ENCODE peak calls at places on chromosome X, in eight cellular contexts. One of them, this sample, is unnamed.

GRCh38 chrX:68832101-68832416 is 3.2 kb downstream of the EFNB1 start:
- DNase-seq in HCT116: no peak
- DNase-seq in GM23248: peak; percentile 88
- DNase-seq in OCI-LY7: peak; percentile 11
- DNase-seq in SK-N-SH: peak; percentile 58
- DNase-seq in PC-3: peak; percentile 70
- DNase-seq in neural progenitor cell: peak; percentile 41
- DNase-seq in MM.1S: no peak
- DNase-seq in this sample: peak; percentile 67

GRCh38 chrX:65601530-65602281 is 65.7 kb upstream of the MSN start:
- DNase-seq in GM23248: peak; percentile 86
- DNase-seq in SK-N-SH: no peak
- DNase-seq in HCT116: no peak
- DNase-seq in PC-3: peak; percentile 68
- DNase-seq in OCI-LY7: peak; percentile 11
- DNase-seq in neural progenitor cell: no peak
- DNase-seq in MM.1S: peak; percentile 34
- DNase-seq in this sample: peak; percentile 34

GRCh38 chrX:39551748-39552147 is 546.0 kb downstream of the BCOR start:
- DNase-seq in OCI-LY7: no peak
- DNase-seq in neural progenitor cell: no peak
- DNase-seq in SK-N-SH: no peak
- DNase-seq in MM.1S: no peak
- DNase-seq in HCT116: no peak
- DNase-seq in GM23248: no peak
- DNase-seq in PC-3: no peak
- DNase-seq in this sample: no peak

GRCh38 chrX:119067023-119067739 is 5.6 kb upstream of the CT47C1 start:
- DNase-seq in neural progenitor cell: peak; percentile 56
- DNase-seq in HCT116: peak; percentile 26
- DNase-seq in MM.1S: peak; percentile 37
- DNase-seq in SK-N-SH: peak; percentile 44
- DNase-seq in OCI-LY7: peak; percentile 43
- DNase-seq in GM23248: peak; percentile 80
- DNase-seq in PC-3: peak; percentile 82
- DNase-seq in this sample: peak; percentile 69

GRCh38 chrX:68676340-68676739 is 28.9 kb downstream of the STARD8 start:
- DNase-seq in GM23248: no peak
- DNase-seq in OCI-LY7: no peak
- DNase-seq in PC-3: no peak
- DNase-seq in MM.1S: no peak
- DNase-seq in neural progenitor cell: no peak
- DNase-seq in SK-N-SH: no peak
- DNase-seq in HCT116: no peak
- DNase-seq in this sample: no peak

GRCh38 chrX:154002215-154002719 is 17.4 kb downstream of the IRAK1 start:
- DNase-seq in neural progenitor cell: peak; percentile 30
- DNase-seq in PC-3: peak; percentile 9
- DNase-seq in MM.1S: peak; percentile 67
- DNase-seq in HCT116: no peak
- DNase-seq in SK-N-SH: no peak
- DNase-seq in OCI-LY7: no peak
- DNase-seq in GM23248: peak; percentile 92
- DNase-seq in this sample: peak; percentile 35

GRCh38 chrX:103063918-103064434 is at the start of gene BEX1:
- DNase-seq in HCT116: no peak
- DNase-seq in neural progenitor cell: peak; percentile 73
- DNase-seq in SK-N-SH: peak; percentile 86
- DNase-seq in PC-3: no peak
- DNase-seq in GM23248: peak; percentile 69
- DNase-seq in MM.1S: no peak
- DNase-seq in OCI-LY7: no peak
- DNase-seq in this sample: peak; percentile 81

GRCh38 chrX:71105638-71106037 is 902 bp downstream of the CXorf65 start:
- DNase-seq in MM.1S: no peak
- DNase-seq in neural progenitor cell: no peak
- DNase-seq in PC-3: no peak
- DNase-seq in SK-N-SH: no peak
- DNase-seq in HCT116: no peak
- DNase-seq in OCI-LY7: no peak
- DNase-seq in GM23248: no peak
- DNase-seq in this sample: no peak

GRCh38 chrX:50635162-50635561 is 164.5 kb upstream of the DGKK start:
- DNase-seq in OCI-LY7: no peak
- DNase-seq in PC-3: no peak
- DNase-seq in SK-N-SH: no peak
- DNase-seq in neural progenitor cell: no peak
- DNase-seq in MM.1S: no peak
- DNase-seq in GM23248: no peak
- DNase-seq in HCT116: no peak
- DNase-seq in this sample: no peak

GRCh38 chrX:2962346-2962745 is 33.2 kb upstream of the ARSD start:
- DNase-seq in OCI-LY7: no peak
- DNase-seq in GM23248: no peak
- DNase-seq in HCT116: no peak
- DNase-seq in MM.1S: no peak
- DNase-seq in neural progenitor cell: no peak
- DNase-seq in SK-N-SH: no peak
- DNase-seq in PC-3: no peak
- DNase-seq in this sample: peak; percentile 37

GRCh38 chrX:16842684-16843083 is 27.5 kb downstream of the RBBP7 start:
- DNase-seq in SK-N-SH: no peak
- DNase-seq in MM.1S: no peak
- DNase-seq in HCT116: no peak
- DNase-seq in OCI-LY7: no peak
- DNase-seq in GM23248: peak; percentile 36
- DNase-seq in PC-3: no peak
- DNase-seq in neural progenitor cell: no peak
- DNase-seq in this sample: no peak
- H3K27ac ChIP-seq in SK-N-SH: peak overlapping the region; percentile 28
- H3K27ac ChIP-seq in MM.1S: no peak overlapping the region
- H3K27ac ChIP-seq in HCT116: no peak overlapping the region
- H3K27ac ChIP-seq in OCI-LY7: no peak overlapping the region
- H3K27ac ChIP-seq in GM23248: peak overlapping the region; percentile 72
- H3K27ac ChIP-seq in PC-3: no peak overlapping the region
- H3K27ac ChIP-seq in neural progenitor cell: peak overlapping the region; percentile 61
- H3K27ac ChIP-seq in this sample: no peak overlapping the region

GRCh38 chrX:52819788-52820187 is 8.7 kb downstream of the XAGE5 start:
- DNase-seq in GM23248: no peak
- DNase-seq in PC-3: no peak
- DNase-seq in SK-N-SH: no peak
- DNase-seq in neural progenitor cell: no peak
- DNase-seq in HCT116: no peak
- DNase-seq in MM.1S: no peak
- DNase-seq in OCI-LY7: no peak
- DNase-seq in this sample: no peak

GRCh38 chrX:52821079-52821760 is 10.1 kb downstream of the XAGE5 start:
- DNase-seq in GM23248: no peak
- DNase-seq in PC-3: no peak
- DNase-seq in HCT116: no peak
- DNase-seq in neural progenitor cell: no peak
- DNase-seq in SK-N-SH: no peak
- DNase-seq in MM.1S: no peak
- DNase-seq in OCI-LY7: no peak
- DNase-seq in this sample: no peak
- H3K9me3 ChIP-seq in GM23248: no peaks in the 10 kb centered on the region
- H3K9me3 ChIP-seq in PC-3: no peaks in the 10 kb centered on the region
- H3K9me3 ChIP-seq in HCT116: no peaks in the 10 kb centered on the region
- H3K9me3 ChIP-seq in neural progenitor cell: no peaks in the 10 kb centered on the region
- H3K9me3 ChIP-seq in SK-N-SH: no peaks in the 10 kb centered on the region
- H3K9me3 ChIP-seq in MM.1S: no peaks in the 10 kb centered on the region
- H3K9me3 ChIP-seq in OCI-LY7: no peaks in the 10 kb centered on the region
- H3K9me3 ChIP-seq in this sample: no peaks in the 10 kb centered on the region

DNA sequence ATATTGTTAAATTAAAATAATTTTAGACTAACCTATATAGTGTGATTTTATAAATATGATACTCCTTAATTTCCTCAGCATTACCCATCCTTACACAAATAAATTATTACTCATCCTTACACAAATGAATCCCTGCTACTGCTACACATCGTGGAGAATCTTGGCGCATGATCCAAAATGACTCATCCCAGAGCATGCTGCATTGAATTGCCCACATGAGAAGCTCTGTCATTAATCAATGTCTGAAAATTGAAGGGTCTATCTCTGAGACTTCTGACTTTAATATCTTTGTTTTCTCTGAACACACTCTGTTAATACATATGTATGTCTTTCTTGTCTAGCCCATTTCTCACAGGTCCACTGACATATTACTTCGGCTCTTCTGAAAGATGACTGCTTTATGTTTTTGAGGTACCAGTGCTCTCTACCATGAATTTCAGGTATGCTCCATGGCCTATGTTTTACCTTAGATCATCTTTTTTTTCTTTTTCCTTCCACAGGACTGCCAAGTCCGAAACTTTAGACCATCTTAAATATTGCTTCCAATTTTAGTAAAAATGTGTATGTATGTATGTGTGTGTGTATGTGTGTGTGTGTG is 15.7 kb upstream of the DUSP21 start:
- DNase-seq in neural progenitor cell: no peak
- DNase-seq in GM23248: peak; percentile 78
- DNase-seq in MM.1S: no peak
- DNase-seq in HCT116: peak; percentile 10
- DNase-seq in OCI-LY7: no peak
- DNase-seq in PC-3: peak; percentile 94
- DNase-seq in SK-N-SH: no peak
- DNase-seq in this sample: no peak
- TF ChIP-seq EZH2phosphoT487 in neural progenitor cell: no peak
- TF ChIP-seq EZH2phosphoT487 in GM23248: no peak
- TF ChIP-seq EZH2phosphoT487 in MM.1S: no peak
- TF ChIP-seq EZH2phosphoT487 in HCT116: no peak
- TF ChIP-seq EZH2phosphoT487 in OCI-LY7: no peak
- TF ChIP-seq EZH2phosphoT487 in PC-3: no peak
- TF ChIP-seq EZH2phosphoT487 in SK-N-SH: no peak
- TF ChIP-seq EZH2phosphoT487 in this sample: no peak

DNA sequence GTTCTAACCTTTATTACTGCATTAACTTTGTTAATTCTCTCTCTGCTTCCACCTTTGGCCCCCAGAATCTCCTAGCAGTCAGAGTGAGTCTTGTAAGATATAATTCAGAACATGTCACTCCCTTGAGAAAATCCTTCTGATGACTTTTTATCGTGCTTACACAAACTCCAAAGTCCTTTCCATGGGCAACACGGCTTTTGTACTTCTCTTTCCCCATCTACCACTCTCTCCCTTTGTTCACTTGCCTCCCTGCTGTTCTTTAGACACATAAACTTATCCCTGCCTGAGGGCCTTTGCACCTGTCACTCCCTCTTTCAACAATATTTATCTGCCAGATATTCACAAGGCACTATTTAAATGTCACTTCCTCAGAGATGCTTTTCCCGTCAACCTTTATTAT is 64.8 kb downstream of the MAOB start:
- DNase-seq in OCI-LY7: no peak
- DNase-seq in HCT116: no peak
- DNase-seq in PC-3: no peak
- DNase-seq in SK-N-SH: no peak
- DNase-seq in GM23248: no peak
- DNase-seq in MM.1S: no peak
- DNase-seq in neural progenitor cell: no peak
- DNase-seq in this sample: peak; percentile 10
- H3K27ac ChIP-seq in OCI-LY7: no peak overlapping the region
- H3K27ac ChIP-seq in HCT116: no peak overlapping the region
- H3K27ac ChIP-seq in PC-3: no peak overlapping the region
- H3K27ac ChIP-seq in SK-N-SH: no peak overlapping the region
- H3K27ac ChIP-seq in GM23248: no peak overlapping the region
- H3K27ac ChIP-seq in MM.1S: no peak overlapping the region
- H3K27ac ChIP-seq in neural progenitor cell: no peak overlapping the region
- H3K27ac ChIP-seq in this sample: peak overlapping the region; percentile 40

GRCh38 chrX:46737041-46737440 is 21.9 kb downstream of the SLC9A7 start:
- DNase-seq in PC-3: no peak
- DNase-seq in GM23248: no peak
- DNase-seq in SK-N-SH: no peak
- DNase-seq in HCT116: no peak
- DNase-seq in neural progenitor cell: no peak
- DNase-seq in OCI-LY7: no peak
- DNase-seq in MM.1S: no peak
- DNase-seq in this sample: no peak
- H3K9me3 ChIP-seq in PC-3: no peaks in the 10 kb centered on the region
- H3K9me3 ChIP-seq in GM23248: no peaks in the 10 kb centered on the region
- H3K9me3 ChIP-seq in SK-N-SH: peaks cover 7% of the 10 kb centered on the region
- H3K9me3 ChIP-seq in HCT116: peaks cover 4% of the 10 kb centered on the region
- H3K9me3 ChIP-seq in neural progenitor cell: peaks cover 35% of the 10 kb centered on the region
- H3K9me3 ChIP-seq in OCI-LY7: peaks cover 35% of the 10 kb centered on the region
- H3K9me3 ChIP-seq in MM.1S: no peaks in the 10 kb centered on the region
- H3K9me3 ChIP-seq in this sample: no peaks in the 10 kb centered on the region

GRCh38 chrX:20479048-20479447 is 212.3 kb upstream of the RPS6KA3 start:
- DNase-seq in MM.1S: no peak
- DNase-seq in GM23248: no peak
- DNase-seq in PC-3: no peak
- DNase-seq in OCI-LY7: no peak
- DNase-seq in HCT116: no peak
- DNase-seq in neural progenitor cell: no peak
- DNase-seq in SK-N-SH: no peak
- DNase-seq in this sample: no peak

GRCh38 chrX:20477219-20477618 is 210.5 kb upstream of the RPS6KA3 start:
- DNase-seq in OCI-LY7: no peak
- DNase-seq in GM23248: no peak
- DNase-seq in SK-N-SH: no peak
- DNase-seq in MM.1S: no peak
- DNase-seq in PC-3: no peak
- DNase-seq in neural progenitor cell: no peak
- DNase-seq in HCT116: no peak
- DNase-seq in this sample: no peak

GRCh38 chrX:20479896-20480295 is 213.2 kb upstream of the RPS6KA3 start:
- DNase-seq in OCI-LY7: no peak
- DNase-seq in GM23248: no peak
- DNase-seq in SK-N-SH: no peak
- DNase-seq in PC-3: no peak
- DNase-seq in HCT116: no peak
- DNase-seq in MM.1S: no peak
- DNase-seq in neural progenitor cell: no peak
- DNase-seq in this sample: no peak

GRCh38 chrX:20481632-20482031 is 214.9 kb upstream of the RPS6KA3 start:
- DNase-seq in neural progenitor cell: no peak
- DNase-seq in MM.1S: no peak
- DNase-seq in OCI-LY7: no peak
- DNase-seq in HCT116: no peak
- DNase-seq in PC-3: no peak
- DNase-seq in SK-N-SH: no peak
- DNase-seq in GM23248: peak; percentile 39
- DNase-seq in this sample: no peak

DNA sequence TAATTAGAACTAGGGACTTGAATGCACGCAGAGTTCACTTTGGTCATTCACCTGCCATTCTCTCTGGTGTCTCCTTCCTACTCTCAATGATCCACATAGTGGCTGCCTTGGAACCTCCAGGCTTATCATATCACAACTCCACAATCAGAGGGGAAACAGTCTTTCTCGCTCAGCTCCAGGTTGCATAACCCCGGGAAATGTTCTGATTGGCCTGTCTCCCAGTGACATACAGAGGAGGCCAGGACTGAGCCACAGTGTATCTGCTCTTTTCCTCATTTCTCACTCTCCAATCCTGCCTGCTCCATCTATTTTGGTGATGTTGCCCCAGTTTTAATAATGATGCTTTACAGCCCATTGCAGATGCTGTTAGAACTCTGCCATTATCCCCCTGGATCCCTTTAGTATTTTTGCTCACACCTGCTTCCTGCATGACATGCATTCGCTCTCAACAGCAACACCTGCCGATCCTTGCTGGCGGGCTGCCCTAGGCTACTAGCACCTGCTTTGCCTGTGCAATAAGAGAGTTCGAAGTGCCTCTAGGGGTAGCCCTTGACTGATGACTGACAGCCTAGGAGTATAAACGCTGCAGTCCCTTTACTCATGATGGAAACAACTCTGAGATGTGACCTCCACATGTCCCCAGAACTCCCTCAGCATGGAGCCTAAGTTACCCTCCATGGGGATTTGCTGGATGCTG is 211.3 kb upstream of the RPS6KA3 start:
- DNase-seq in OCI-LY7: no peak
- DNase-seq in neural progenitor cell: no peak
- DNase-seq in MM.1S: no peak
- DNase-seq in PC-3: no peak
- DNase-seq in GM23248: no peak
- DNase-seq in HCT116: no peak
- DNase-seq in SK-N-SH: no peak
- DNase-seq in this sample: no peak
- TF ChIP-seq EZH2phosphoT487 in OCI-LY7: no peak
- TF ChIP-seq EZH2phosphoT487 in neural progenitor cell: no peak
- TF ChIP-seq EZH2phosphoT487 in MM.1S: no peak
- TF ChIP-seq EZH2phosphoT487 in PC-3: no peak
- TF ChIP-seq EZH2phosphoT487 in GM23248: no peak
- TF ChIP-seq EZH2phosphoT487 in HCT116: no peak
- TF ChIP-seq EZH2phosphoT487 in SK-N-SH: no peak
- TF ChIP-seq EZH2phosphoT487 in this sample: no peak